ENCODE peak calls at places on chromosomes 2 and 18, in seven cellular contexts. H, D, W, V, N, P and Y are unnamed samples.

GRCh38 chr2:211436182-211436581 is 879.8 kb downstream of the CPS1 start:
- DNase-seq in V (no peak), H (no peak), N (no peak), W (no peak), D (no peak), P (no peak), Y (no peak)

GRCh38 chr2:20592106-20593071 is 58.5 kb downstream of the HS1BP3 start:
- DNase-seq in D (no peak), H (no peak), P (peak), W (peak), V (no peak), N (peak), Y (no peak)

GRCh38 chr2:126527836-126528490 is 128.0 kb upstream of the GYPC start:
- DNase-seq in V (peak), W (peak), D (peak), N (peak), H (peak), P (peak), Y (no peak)

GRCh38 chr18:3861495-3861894 is 411.5 kb downstream of the TGIF1 start:
- DNase-seq in D (no peak), N (no peak), W (no peak), P (no peak), H (no peak), V (no peak), Y (no peak)

GRCh38 chr2:101759162-101759561 is 61.7 kb downstream of the MAP4K4 start:
- DNase-seq in V (no peak), D (peak), P (no peak), H (no peak), W (no peak), N (no peak), Y (no peak)

GRCh38 chr2:38301340-38301968 is 75.6 kb downstream of the ATL2 start:
- DNase-seq in W (no peak), H (no peak), N (no peak), P (peak), V (no peak), D (no peak), Y (no peak)

GRCh38 chr2:119169717-119170116 is 11.2 kb upstream of the C1QL2 start:
- DNase-seq in D (no peak), V (no peak), P (peak), W (no peak), H (no peak), N (no peak), Y (no peak)

GRCh38 chr2:202038471-202039277 is 5.0 kb downstream of the FZD7 start:
- DNase-seq in V (no peak), H (no peak), P (peak), W (no peak), D (peak), N (peak), Y (no peak)

GRCh38 chr2:140695163-140695562 is 1435.7 kb downstream of the LRP1B start:
- DNase-seq in D (peak), W (no peak), N (no peak), V (no peak), H (no peak), P (peak), Y (no peak)

GRCh38 chr2:144358979-144359541 is 160.9 kb downstream of the ZEB2 start:
- DNase-seq in W (no peak), H (no peak), N (no peak), P (no peak), V (no peak), D (no peak), Y (no peak)

GRCh38 chr2:226903179-226903578 is 67.3 kb downstream of the RHBDD1 start:
- DNase-seq in V (no peak), W (no peak), P (no peak), N (no peak), D (no peak), H (no peak), Y (no peak)

GRCh38 chr2:236682651-236683422 is 113.2 kb downstream of the ACKR3 start:
- DNase-seq in H (no peak), D (no peak), W (no peak), V (no peak), P (no peak), N (no peak), Y (no peak)

GRCh38 chr2:24972315-24972958 is 682 bp upstream of the DNAJC27 start:
- DNase-seq in P (peak), W (peak), D (peak), H (no peak), N (peak), V (peak), Y (no peak)

GRCh38 chr2:201996006-201996405 is 37.6 kb upstream of the FZD7 start:
- DNase-seq in P (peak), V (no peak), D (no peak), H (no peak), W (no peak), N (no peak), Y (no peak)

GRCh38 chr2:28166956-28167355 is 225.7 kb upstream of the FOSL2 start:
- DNase-seq in V (no peak), N (no peak), P (no peak), D (no peak), W (no peak), H (no peak), Y (no peak)

GRCh38 chr2:225536036-225536435 is 136.5 kb downstream of the NYAP2 start:
- DNase-seq in N (no peak), W (no peak), H (no peak), P (no peak), V (no peak), D (no peak), Y (no peak)

GRCh38 chr2:15599994-15600393 is 8.3 kb downstream of the DDX1 start:
- DNase-seq in V (no peak), W (no peak), N (no peak), D (no peak), P (no peak), H (no peak), Y (no peak)

GRCh38 chr2:101311390-101312019 is 3.0 kb upstream of the RNF149 start:
- DNase-seq in D (no peak), N (peak), H (no peak), W (no peak), P (no peak), V (no peak), Y (no peak)

GRCh38 chr2:161586517-161587167 is 37.6 kb upstream of the SLC4A10 start:
- DNase-seq in W (no peak), D (peak), V (peak), N (no peak), P (peak), H (no peak), Y (peak)

GRCh38 chr18:457120-457519 is 43.4 kb downstream of the COLEC12 start:
- DNase-seq in H (no peak), W (no peak), N (no peak), D (no peak), P (no peak), V (peak), Y (peak)

GRCh38 chr2:86703704-86704370 is 16.3 kb upstream of the RMND5A start:
- DNase-seq in H (no peak), N (peak), P (no peak), V (no peak), D (peak), W (no peak), Y (peak)

GRCh38 chr2:142042536-142043199 is 88.1 kb downstream of the LRP1B start:
- DNase-seq in P (no peak), H (no peak), W (no peak), V (no peak), D (no peak), N (no peak), Y (no peak)

GRCh38 chr2:47133046-47133445 is 22.1 kb downstream of the STPG4 start:
- DNase-seq in D (no peak), N (no peak), P (no peak), V (no peak), H (no peak), W (no peak), Y (no peak)

GRCh38 chr2:220227272-220227920 is 600.0 kb downstream of the SLC4A3 start:
- DNase-seq in H (no peak), W (no peak), D (no peak), N (no peak), V (no peak), P (no peak), Y (no peak)

GRCh38 chr2:45439788-45440773 is 171.0 kb downstream of the SRBD1 start:
- DNase-seq in N (no peak), P (no peak), W (no peak), H (peak), V (peak), D (no peak), Y (no peak)

GRCh38 chr2:28160986-28161425 is 231.7 kb upstream of the FOSL2 start:
- DNase-seq in V (no peak), D (no peak), P (peak), N (no peak), H (no peak), W (no peak), Y (peak)

GRCh38 chr18:36572135-36572856 is 256.5 kb downstream of the TPGS2 start:
- DNase-seq in P (peak), H (no peak), W (no peak), V (peak), D (peak), N (peak), Y (no peak)

GRCh38 chr18:62912885-62913284 is 197.5 kb downstream of the PHLPP1 start:
- DNase-seq in W (no peak), P (no peak), N (no peak), V (no peak), H (no peak), D (no peak), Y (no peak)

GRCh38 chr2:126696644-126697520 is 40.9 kb downstream of the GYPC start:
- DNase-seq in V (no peak), W (no peak), N (no peak), D (no peak), H (no peak), P (no peak), Y (no peak)

GRCh38 chr2:33660416-33661118 is 61.5 kb upstream of the FAM98A start:
- DNase-seq in P (no peak), D (no peak), W (no peak), V (no peak), N (no peak), H (no peak), Y (no peak)

GRCh38 chr2:2134037-2134436 is 197.0 kb downstream of the MYT1L start:
- DNase-seq in V (no peak), W (no peak), N (no peak), H (no peak), P (no peak), D (no peak), Y (no peak)

GRCh38 chr2:105427485-105427884 is 28.6 kb upstream of the FHL2 start:
- DNase-seq in V (no peak), P (peak), W (no peak), N (no peak), D (no peak), H (no peak), Y (no peak)

GRCh38 chr2:28895189-28895893 is 874 bp downstream of the WDR43 start:
- DNase-seq in D (no peak), V (no peak), P (peak), N (peak), H (peak), W (no peak), Y (no peak)

GRCh38 chr2:203718087-203718486 is 11.6 kb downstream of the CD28 start:
- DNase-seq in H (no peak), N (peak), P (no peak), D (no peak), W (no peak), V (no peak), Y (no peak)

GRCh38 chr2:99593692-99594427 is 104.0 kb upstream of the REV1 start:
- DNase-seq in H (no peak), W (no peak), D (no peak), P (no peak), V (no peak), N (no peak), Y (no peak)

GRCh38 chr2:240564191-240564570 is 4.0 kb downstream of the DUSP28 start:
- DNase-seq in N (no peak), H (no peak), V (no peak), W (peak), P (no peak), D (no peak), Y (no peak)

GRCh38 chr2:240566203-240567136 is 1.8 kb upstream of the RNPEPL1 start:
- DNase-seq in W (peak), P (peak), H (peak), V (peak), N (peak), D (peak), Y (no peak)

GRCh38 chr2:240564571-240565266 is 3.6 kb upstream of the RNPEPL1 start:
- DNase-seq in N (peak), P (no peak), W (peak), D (no peak), H (no peak), V (no peak), Y (no peak)

GRCh38 chr2:240567137-240567871 is 980 bp upstream of the RNPEPL1 start:
- DNase-seq in N (peak), H (no peak), D (no peak), P (no peak), V (peak), W (peak), Y (no peak)

DNA sequence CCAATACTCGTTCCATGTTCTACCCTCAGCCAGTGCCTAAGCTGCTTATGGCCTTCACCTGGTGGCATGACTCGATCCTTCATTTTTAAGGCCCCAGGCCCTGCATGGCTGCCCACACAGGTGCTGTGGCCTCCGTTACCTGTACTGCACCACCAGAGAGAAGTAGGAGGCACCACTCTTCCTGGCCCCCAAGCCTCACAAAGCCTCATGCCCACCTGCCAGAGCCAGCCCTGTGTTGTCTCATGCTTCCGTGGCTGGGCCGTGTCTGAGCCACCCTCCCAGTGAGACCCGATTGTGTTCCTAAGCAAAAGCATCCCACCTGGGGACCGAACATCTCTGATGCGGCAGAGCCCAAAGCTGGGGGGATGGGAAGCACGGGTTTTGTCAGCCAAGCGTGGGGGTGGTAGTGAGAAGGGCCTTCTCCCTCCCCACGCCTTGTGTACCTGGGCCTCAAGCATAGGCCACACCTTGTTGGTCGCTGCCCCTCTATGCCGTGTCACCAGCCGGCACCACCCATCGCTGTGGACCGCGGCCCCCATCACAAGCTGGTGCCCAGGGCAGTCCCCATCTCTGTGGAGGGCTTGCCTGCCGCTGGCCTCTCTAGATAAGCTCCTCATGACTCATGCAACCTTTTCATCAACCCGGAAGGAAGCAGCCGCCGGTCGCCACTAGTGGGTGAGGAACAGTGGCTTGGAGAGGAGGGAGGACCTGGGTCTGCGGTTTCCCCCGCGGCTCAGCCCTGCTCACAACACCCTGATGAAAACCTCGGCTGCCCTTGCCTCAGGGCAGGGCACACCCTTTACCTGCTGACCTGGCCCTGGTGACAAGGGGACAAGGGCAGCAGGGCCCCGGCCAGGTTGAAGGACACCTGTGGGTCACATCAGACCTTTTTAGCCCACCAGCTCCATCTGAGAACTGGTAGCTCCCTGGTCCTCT is 2.7 kb upstream of the RNPEPL1 start:
- DNase-seq in N (peak), H (peak), D (peak), P (no peak), W (peak), V (peak), Y (no peak)
- TF ChIP-seq POLR2AphosphoS5 in N (peak), H (peak), D (peak), P (no peak), W (peak), V (peak), Y (no peak)

GRCh38 chr2:85177031-85177824 is 44.0 kb downstream of the TCF7L1 start:
- DNase-seq in D (no peak), V (no peak), N (no peak), W (no peak), H (no peak), P (peak), Y (no peak)

GRCh38 chr2:85178154-85178553 is 45.0 kb downstream of the TCF7L1 start:
- DNase-seq in W (no peak), N (no peak), D (no peak), P (no peak), V (no peak), H (no peak), Y (no peak)

GRCh38 chr2:85174943-85175342 is 41.8 kb downstream of the TCF7L1 start:
- DNase-seq in W (no peak), D (no peak), N (no peak), P (no peak), H (no peak), V (no peak), Y (no peak)

GRCh38 chr2:85173909-85174308 is 40.7 kb downstream of the TCF7L1 start:
- DNase-seq in H (no peak), N (no peak), D (no peak), P (no peak), W (no peak), V (no peak), Y (no peak)

GRCh38 chr2:85175369-85176299 is 42.4 kb downstream of the TCF7L1 start:
- DNase-seq in V (no peak), N (no peak), W (no peak), D (no peak), P (no peak), H (no peak), Y (no peak)
- TF ChIP-seq POLR2AphosphoS5 in V (no peak), N (no peak), W (no peak), D (no peak), P (no peak), H (no peak), Y (no peak)

GRCh38 chr2:109435866-109436634 is 177.7 kb downstream of the SEPTIN10 start:
- DNase-seq in P (no peak), H (no peak), V (no peak), N (no peak), D (no peak), W (peak), Y (no peak)
- TF ChIP-seq POLR2AphosphoS5 in P (no peak), H (no peak), V (no peak), N (peak), D (no peak), W (no peak), Y (no peak)

DNA sequence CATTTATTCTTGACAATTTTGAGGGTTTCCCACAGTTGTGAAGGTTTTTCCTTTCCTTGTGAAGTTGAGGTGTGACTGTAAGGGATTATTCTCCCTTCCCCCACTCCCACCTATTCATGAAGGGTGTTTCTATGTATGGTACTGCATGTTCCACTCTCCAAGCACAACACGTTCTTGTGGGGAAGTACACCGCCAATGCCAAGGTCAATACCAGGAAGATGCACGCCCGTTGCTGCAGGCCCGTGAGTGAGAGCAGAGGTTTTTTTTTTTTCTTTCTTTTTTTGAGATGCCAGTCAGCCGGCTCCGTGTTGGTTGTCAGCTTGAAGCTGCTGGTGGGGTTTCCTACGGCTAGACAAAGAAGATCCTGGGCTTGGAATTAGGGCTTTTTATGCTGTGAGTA is 38.6 kb upstream of the EPHA4 start:
- DNase-seq in W (no peak), N (no peak), V (no peak), H (no peak), D (no peak), P (no peak), Y (no peak)
- TF ChIP-seq POLR2AphosphoS5 in W (peak), N (no peak), V (no peak), H (no peak), D (no peak), P (no peak), Y (no peak)

DNA sequence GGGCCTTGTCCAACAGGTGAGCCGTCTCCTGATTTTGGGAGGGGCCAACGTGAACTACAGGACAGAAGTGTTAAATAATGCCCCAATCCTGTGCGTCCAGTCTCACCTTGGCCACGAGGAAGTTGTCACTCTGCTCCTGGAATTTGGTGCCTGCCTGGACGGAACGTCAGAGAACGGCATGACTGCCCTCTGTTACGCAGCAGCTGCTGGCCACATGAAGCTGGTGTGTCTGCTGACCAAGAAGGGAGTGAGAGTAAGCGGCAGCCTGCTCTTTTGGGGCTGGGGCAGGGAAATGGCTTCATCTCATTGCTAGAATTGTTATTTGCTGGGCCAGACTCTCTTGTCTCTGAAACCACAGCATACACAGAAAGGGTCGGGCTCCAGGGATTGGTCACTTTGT is 92.3 kb downstream of the WDSUB1 start:
- DNase-seq in W (no peak), V (no peak), P (no peak), D (no peak), N (no peak), H (no peak), Y (no peak)
- TF ChIP-seq POLR2AphosphoS5 in W (no peak), V (no peak), P (no peak), D (no peak), N (no peak), H (no peak), Y (no peak)

GRCh38 chr2:217914878-217915277 is 87.9 kb downstream of the TNS1 start:
- DNase-seq in H (no peak), P (no peak), V (no peak), W (no peak), N (no peak), D (no peak), Y (no peak)

GRCh38 chr2:217914078-217914477 is 88.7 kb downstream of the TNS1 start:
- DNase-seq in V (no peak), H (no peak), P (no peak), W (no peak), N (no peak), D (no peak), Y (no peak)

GRCh38 chr2:217916504-217917254 is 86.1 kb downstream of the TNS1 start:
- DNase-seq in H (no peak), P (no peak), D (no peak), W (no peak), V (no peak), N (no peak), Y (no peak)

GRCh38 chr2:217913415-217913814 is 89.4 kb downstream of the TNS1 start:
- DNase-seq in P (no peak), D (no peak), N (no peak), W (no peak), V (no peak), H (no peak), Y (no peak)

GRCh38 chr2:217915706-217916105 is 87.1 kb downstream of the TNS1 start:
- DNase-seq in N (no peak), V (no peak), P (no peak), W (no peak), H (no peak), D (no peak), Y (no peak)
- TF ChIP-seq POLR2AphosphoS5 in N (peak), V (no peak), P (no peak), W (peak), H (no peak), D (no peak), Y (no peak)

GRCh38 chr18:79951545-79952456 is at the start of gene SLC66A2:
- DNase-seq in W (peak), V (peak), N (peak), P (peak), D (peak), H (peak), Y (no peak)
- TF ChIP-seq POLR2AphosphoS5 in W (peak), V (no peak), N (peak), P (peak), D (peak), H (no peak), Y (peak)